ENCODE peak calls at places on chromosomes 12 and 14, in four cellular contexts. W, C, U and J are unnamed samples. For H3K4me1, the result is how much of the 10 kb centered on the place peaks cover.

GRCh38 chr14:80567905-80568512 is 356.7 kb upstream of the DIO2 start:
- DNase-seq in W (no peak), C (peak), U (peak), J (no peak)

GRCh38 chr14:71933026-71933587 is 878 bp downstream of the RGS6 start:
- DNase-seq in W (no peak), C (no peak), U (no peak), J (no peak)

GRCh38 chr12:49088932-49089330 is 5.7 kb downstream of the DHH start:
- DNase-seq in W (no peak), C (no peak), U (no peak), J (no peak)

GRCh38 chr12:5230151-5230550 is 186.5 kb downstream of the KCNA5 start:
- DNase-seq in W (no peak), C (peak), U (no peak), J (peak)

GRCh38 chr12:105018761-105019160 is 32.6 kb downstream of the NOPCHAP1 start:
- DNase-seq in W (no peak), C (no peak), U (no peak), J (no peak)

GRCh38 chr12:55931317-55931779 is 386 bp downstream of the DGKA start:
- DNase-seq in W (no peak), C (no peak), U (no peak), J (no peak)

GRCh38 chr14:72801841-72802587 is 91.9 kb downstream of the DPF3 start:
- DNase-seq in W (no peak), C (peak), U (no peak), J (peak)

GRCh38 chr12:106149096-106149784 is 10.5 kb upstream of the NUAK1 start:
- DNase-seq in W (no peak), C (peak), U (peak), J (peak)

GRCh38 chr12:30067156-30067555 is 283.4 kb upstream of the TMTC1 start:
- DNase-seq in W (no peak), C (peak), U (no peak), J (peak)

GRCh38 chr14:98704441-98704840 is 567.6 kb downstream of the BCL11B start:
- DNase-seq in W (no peak), C (no peak), U (no peak), J (no peak)

GRCh38 chr14:77316872-77317271 is 3.8 kb downstream of the POMT2 start:
- DNase-seq in W (no peak), C (no peak), U (no peak), J (no peak)

GRCh38 chr14:68363841-68364711 is 428.8 kb downstream of the ZFP36L1 start:
- DNase-seq in W (no peak), C (peak), U (no peak), J (peak)

GRCh38 chr12:12538535-12538934 is 24.1 kb downstream of the DUSP16 start:
- DNase-seq in W (no peak), C (no peak), U (no peak), J (no peak)

GRCh38 chr14:101578489-101578888 is 17.2 kb downstream of the DIO3 start:
- DNase-seq in W (no peak), C (no peak), U (no peak), J (no peak)

GRCh38 chr14:50037837-50038236 is 78.5 kb downstream of the VCPKMT start:
- DNase-seq in W (no peak), C (no peak), U (no peak), J (no peak)

GRCh38 chr14:59787045-59787674 is 83.4 kb downstream of the RTN1 start:
- DNase-seq in W (no peak), C (no peak), U (no peak), J (no peak)

GRCh38 chr14:70257526-70257925 is 68.8 kb upstream of the SLC8A3 start:
- DNase-seq in W (no peak), C (no peak), U (peak), J (no peak)

GRCh38 chr14:68042591-68043210 is 223.1 kb downstream of the RAD51B start:
- DNase-seq in W (no peak), C (no peak), U (no peak), J (peak)

GRCh38 chr14:23154876-23155587 is 28.4 kb downstream of the SLC7A8 start:
- DNase-seq in W (no peak), C (peak), U (no peak), J (peak)

DNA sequence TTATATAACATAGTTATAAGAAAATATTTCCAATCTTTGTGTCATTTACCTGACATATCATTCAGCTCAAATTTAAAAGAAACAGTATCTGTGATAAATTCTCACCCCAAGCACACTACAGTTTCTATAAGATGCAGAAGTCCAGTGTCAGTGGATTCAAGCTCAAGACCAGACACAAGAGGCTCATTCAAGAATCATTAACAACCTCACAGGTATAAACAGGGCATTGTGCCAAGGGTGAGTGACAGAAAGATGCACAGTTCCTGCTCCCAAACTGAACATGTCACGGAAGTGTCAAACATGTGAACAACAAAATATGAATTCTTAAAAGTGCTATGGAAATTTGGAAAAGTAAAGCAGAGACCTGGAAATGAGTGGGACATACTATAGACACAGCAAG is 12.8 kb downstream of the ATP2B1 start:
- DNase-seq in W (no peak), C (no peak), U (no peak), J (no peak)
- H3K4me1 ChIP-seq in W (under half), C (under half), U (under half), J (under half)

GRCh38 chr12:93782854-93783253 is 105.7 kb downstream of the CRADD start:
- DNase-seq in W (no peak), C (no peak), U (no peak), J (no peak)

GRCh38 chr12:93783827-93784226 is 106.7 kb downstream of the CRADD start:
- DNase-seq in W (peak), C (no peak), U (no peak), J (no peak)

GRCh38 chr12:93785262-93786010 is 108.3 kb downstream of the CRADD start:
- DNase-seq in W (no peak), C (peak), U (peak), J (peak)

GRCh38 chr12:93786669-93787397 is 109.7 kb downstream of the CRADD start:
- DNase-seq in W (no peak), C (no peak), U (no peak), J (peak)

DNA sequence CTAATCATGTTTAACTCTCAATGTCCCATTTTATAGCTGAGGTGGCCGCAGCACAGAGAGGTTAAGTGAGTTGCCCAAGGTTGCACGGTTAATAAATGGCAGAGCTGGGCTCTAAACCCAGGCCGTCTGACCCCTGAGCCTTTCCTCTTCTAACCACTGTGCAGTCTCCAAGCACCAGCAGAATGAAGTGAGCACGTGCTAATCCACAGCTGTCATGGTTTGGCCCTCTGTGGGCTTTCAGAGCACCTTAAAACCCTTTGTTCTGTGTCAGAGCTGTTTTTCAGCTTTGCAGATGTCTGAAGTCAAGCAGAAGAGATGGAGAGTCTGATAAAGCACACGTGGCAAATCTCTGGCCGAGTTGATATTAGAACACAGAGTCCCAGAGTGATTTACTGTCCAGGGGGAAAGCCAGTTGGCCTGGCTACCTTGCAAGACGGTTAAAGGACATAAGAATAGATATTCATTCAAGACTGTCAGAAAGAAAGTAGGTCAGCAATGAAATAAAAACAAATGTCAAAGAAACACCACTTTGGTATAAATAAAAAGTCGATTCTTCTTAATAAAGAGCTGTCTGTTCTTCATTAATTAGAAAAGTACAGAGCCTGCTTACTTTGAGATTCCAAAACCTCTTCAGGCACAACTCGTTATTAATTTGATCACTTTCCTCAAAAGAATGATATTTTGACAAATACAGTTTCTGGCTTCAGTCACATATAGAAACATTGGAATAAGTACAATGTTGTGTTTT is 107.3 kb downstream of the CRADD start:
- DNase-seq in W (peak), C (peak), U (peak), J (peak)
- H3K9ac ChIP-seq in W (peak), C (peak), U (peak), J (peak)

DNA sequence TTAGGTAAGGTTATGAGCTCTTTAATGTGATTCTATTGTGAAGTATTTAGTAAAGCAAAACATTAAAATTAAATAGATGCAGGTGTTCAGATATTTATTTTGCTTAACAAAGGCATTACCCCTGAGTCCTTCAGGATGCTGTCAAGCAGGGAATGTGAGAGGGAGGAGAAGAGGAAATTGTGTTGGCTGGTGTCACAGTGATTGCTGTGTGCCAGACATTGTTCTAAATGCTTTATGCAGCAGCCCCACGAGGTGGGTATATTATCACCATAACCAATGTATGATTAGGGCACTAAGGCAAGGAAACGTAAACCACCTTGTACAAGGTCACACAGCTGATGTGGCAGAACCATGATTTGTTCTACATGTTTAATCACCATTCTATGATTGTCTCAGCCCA is 80.1 kb downstream of the STAB2 start:
- DNase-seq in W (no peak), C (no peak), U (no peak), J (no peak)
- H3K27ac ChIP-seq in W (no peak), C (no peak), U (no peak), J (no peak)

GRCh38 chr12:52230364-52231281 is 2.4 kb upstream of the KRT7 start:
- DNase-seq in W (peak), C (peak), U (no peak), J (peak)

GRCh38 chr12:52232916-52233461 is at the start of gene KRT7:
- DNase-seq in W (peak), C (no peak), U (no peak), J (no peak)

GRCh38 chr12:52233462-52234141 is 559 bp downstream of the KRT7 start:
- DNase-seq in W (peak), C (no peak), U (no peak), J (no peak)

GRCh38 chr12:52231305-52232232 is 1.5 kb upstream of the KRT7 start:
- DNase-seq in W (peak), C (no peak), U (no peak), J (no peak)

DNA sequence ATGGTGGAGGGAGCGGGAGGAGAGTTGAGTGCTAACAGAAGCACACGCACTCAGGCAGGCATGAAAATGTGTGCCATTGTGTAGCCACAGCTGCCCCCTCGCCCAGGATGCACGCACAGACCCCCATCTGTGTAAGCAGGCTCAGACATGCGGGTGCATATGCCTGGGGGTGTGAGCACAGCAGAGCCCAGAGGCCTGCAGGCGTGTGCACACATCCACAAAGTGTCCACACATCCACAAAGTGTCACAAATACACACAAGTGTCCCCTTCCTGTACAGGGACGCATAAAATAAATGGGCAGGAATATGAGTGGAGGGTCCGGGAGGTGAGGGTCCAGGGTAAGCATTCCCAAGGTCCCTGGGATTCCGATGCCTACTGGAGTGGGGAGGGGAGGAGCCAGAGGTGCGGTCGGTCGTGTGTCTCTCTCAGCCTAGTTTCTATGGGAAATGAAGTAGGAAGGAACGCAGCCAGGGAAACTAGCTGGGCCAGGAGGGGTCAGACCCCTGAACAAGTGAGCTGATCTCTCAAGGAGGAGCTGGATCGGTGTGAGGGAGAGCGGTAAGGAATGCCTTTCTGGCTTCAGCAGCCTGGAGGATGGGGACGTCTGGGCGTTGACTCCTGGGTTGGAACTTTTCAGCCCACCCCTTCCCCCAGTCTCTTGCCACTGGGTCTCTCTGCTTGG is 669 bp upstream of the KRT7 start:
- DNase-seq in W (peak), C (no peak), U (no peak), J (no peak)
- H3K4me1 ChIP-seq in W (under half), C (under half), U (under half), J (under half)

DNA sequence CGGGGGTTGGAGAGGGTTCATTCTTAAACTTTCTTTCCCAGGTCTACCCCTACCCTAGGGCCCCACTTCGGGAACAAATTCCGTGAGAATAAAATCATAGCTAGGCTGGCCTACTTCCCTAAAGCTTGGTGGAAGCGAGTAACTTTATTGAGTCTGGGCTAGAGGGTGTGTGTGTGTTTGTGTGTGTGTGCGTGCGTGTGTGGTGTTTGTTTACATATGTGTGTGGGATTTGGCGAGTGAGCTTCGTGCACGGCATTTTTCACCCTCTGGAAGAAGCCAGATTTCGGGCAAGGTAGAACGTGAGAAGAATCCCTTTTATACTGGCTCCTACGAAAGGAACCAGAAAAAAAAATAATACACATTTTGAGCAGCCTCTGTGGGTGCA is 7.5 kb upstream of the LHX5 start:
- DNase-seq in W (peak), C (no peak), U (no peak), J (no peak)
- H3K9ac ChIP-seq in W (no peak), C (no peak), U (no peak), J (no peak)

GRCh38 chr14:104724407-104724980 is 465 bp downstream of the ADSS1 start:
- DNase-seq in W (peak), C (no peak), U (no peak), J (no peak)
- H3K27ac ChIP-seq in W (peak), C (no peak), U (peak), J (no peak)

GRCh38 chr12:52627395-52628110 is 9.2 kb upstream of the KRT73 start:
- DNase-seq in W (no peak), C (no peak), U (no peak), J (no peak)
- H3K4me1 ChIP-seq in W (under half), C (under half), U (under half), J (under half)

GRCh38 chr12:123721245-123721644 is 9.1 kb downstream of the ATP6V0A2 start:
- DNase-seq in W (no peak), C (no peak), U (no peak), J (no peak)

GRCh38 chr12:123715151-123715676 is 3.1 kb downstream of the ATP6V0A2 start:
- DNase-seq in W (no peak), C (peak), U (no peak), J (no peak)

GRCh38 chr12:123723011-123723410 is 10.9 kb downstream of the ATP6V0A2 start:
- DNase-seq in W (no peak), C (peak), U (no peak), J (peak)

GRCh38 chr12:123723765-123724164 is 11.6 kb downstream of the ATP6V0A2 start:
- DNase-seq in W (no peak), C (no peak), U (no peak), J (no peak)

DNA sequence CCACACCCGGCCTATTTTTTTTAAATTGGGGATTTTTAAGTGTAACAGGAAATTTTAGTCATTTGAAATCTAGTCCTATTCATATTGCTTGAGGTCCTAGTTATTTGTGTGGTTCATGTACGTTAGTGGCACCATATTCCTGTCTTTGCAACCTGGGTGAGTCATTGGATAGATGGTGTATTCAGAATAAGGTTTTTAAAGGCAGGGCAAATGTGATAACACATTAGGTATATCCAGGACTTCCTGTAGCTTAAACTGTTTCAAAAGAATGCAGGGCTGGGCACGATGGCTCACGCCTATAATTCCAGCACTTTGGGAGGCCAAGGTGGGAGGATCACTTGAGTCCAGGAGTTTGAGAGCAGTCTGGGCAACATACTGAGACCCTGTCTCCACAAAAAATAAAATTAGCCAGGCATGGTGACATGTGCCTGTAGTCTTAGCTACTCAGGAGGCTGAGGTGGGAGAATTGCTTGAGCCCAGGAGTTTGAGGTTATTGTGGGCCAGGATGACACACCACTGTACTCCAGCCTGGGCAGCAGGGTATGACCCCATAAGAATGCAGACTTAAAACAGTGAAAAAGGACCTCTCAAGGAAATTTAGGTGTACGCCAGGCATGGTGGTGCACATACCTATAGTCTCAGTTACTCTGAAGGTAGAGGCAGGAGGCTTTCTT is 8.1 kb downstream of the ATP6V0A2 start:
- DNase-seq in W (no peak), C (no peak), U (no peak), J (no peak)
- H3K9ac ChIP-seq in W (no peak), C (no peak), U (no peak), J (no peak)

GRCh38 chr12:92560713-92561542 is 141.9 kb upstream of the PLEKHG7 start:
- DNase-seq in W (no peak), C (no peak), U (no peak), J (no peak)

GRCh38 chr12:92562063-92562734 is 140.6 kb upstream of the PLEKHG7 start:
- DNase-seq in W (no peak), C (no peak), U (no peak), J (peak)

GRCh38 chr12:92558241-92558773 is 144.5 kb upstream of the PLEKHG7 start:
- DNase-seq in W (no peak), C (no peak), U (no peak), J (no peak)

GRCh38 chr12:92558806-92559205 is 144.0 kb upstream of the PLEKHG7 start:
- DNase-seq in W (no peak), C (peak), U (no peak), J (no peak)

GRCh38 chr12:92561543-92561899 is 141.3 kb upstream of the PLEKHG7 start:
- DNase-seq in W (no peak), C (peak), U (no peak), J (peak)
- H3K27ac ChIP-seq in W (peak), C (no peak), U (no peak), J (no peak)

GRCh38 chr12:124731869-124732268 is 131.8 kb downstream of the SCARB1 start:
- DNase-seq in W (no peak), C (no peak), U (no peak), J (no peak)
- H3K4me1 ChIP-seq in W (under half), C (under half), U (under half), J (under half)